ENCODE peak calls at places on chromosomes 2 and 18, in ten cellular contexts. One of them, this sample, is unnamed.

GRCh38 chr18:3340015-3340681 is 78.2 kb downstream of the MYL12B start:
- DNase-seq in A549: no peak
- DNase-seq in fibroblast of mammary gland: peak
- DNase-seq in AG04450: no peak
- DNase-seq in body of pancreas: no peak
- DNase-seq in fibroblast of the aortic adventitia: no peak
- DNase-seq in fibroblast of pulmonary artery: peak
- DNase-seq in OCI-LY7: no peak
- DNase-seq in upper lobe of right lung: no peak
- DNase-seq in esophagus muscularis mucosa: no peak
- DNase-seq in this sample: no peak

GRCh38 chr2:207316906-207317305 is 151.2 kb upstream of the KLF7 start:
- DNase-seq in A549: no peak
- DNase-seq in fibroblast of mammary gland: no peak
- DNase-seq in AG04450: no peak
- DNase-seq in body of pancreas: no peak
- DNase-seq in fibroblast of the aortic adventitia: no peak
- DNase-seq in fibroblast of pulmonary artery: no peak
- DNase-seq in OCI-LY7: no peak
- DNase-seq in upper lobe of right lung: no peak
- DNase-seq in esophagus muscularis mucosa: no peak
- DNase-seq in this sample: no peak

GRCh38 chr2:28753043-28753683 is 1.5 kb downstream of the PPP1CB start:
- DNase-seq in A549: peak
- DNase-seq in fibroblast of mammary gland: peak
- DNase-seq in AG04450: peak
- DNase-seq in body of pancreas: peak
- DNase-seq in fibroblast of the aortic adventitia: peak
- DNase-seq in fibroblast of pulmonary artery: peak
- DNase-seq in OCI-LY7: peak
- DNase-seq in upper lobe of right lung: peak
- DNase-seq in esophagus muscularis mucosa: no peak
- DNase-seq in this sample: no peak

GRCh38 chr2:39618736-39619135 is 47.0 kb upstream of the TMEM178A start:
- DNase-seq in A549: no peak
- DNase-seq in fibroblast of mammary gland: no peak
- DNase-seq in AG04450: no peak
- DNase-seq in body of pancreas: no peak
- DNase-seq in fibroblast of the aortic adventitia: no peak
- DNase-seq in fibroblast of pulmonary artery: no peak
- DNase-seq in OCI-LY7: no peak
- DNase-seq in upper lobe of right lung: no peak
- DNase-seq in esophagus muscularis mucosa: no peak
- DNase-seq in this sample: no peak

GRCh38 chr18:616380-616995 is 19.7 kb downstream of the CLUL1 start:
- DNase-seq in A549: peak
- DNase-seq in fibroblast of mammary gland: peak
- DNase-seq in AG04450: no peak
- DNase-seq in body of pancreas: peak
- DNase-seq in fibroblast of the aortic adventitia: peak
- DNase-seq in fibroblast of pulmonary artery: peak
- DNase-seq in OCI-LY7: peak
- DNase-seq in upper lobe of right lung: no peak
- DNase-seq in esophagus muscularis mucosa: no peak
- DNase-seq in this sample: no peak

GRCh38 chr18:908631-909621 is 4.3 kb downstream of the ADCYAP1 start:
- DNase-seq in A549: no peak
- DNase-seq in fibroblast of mammary gland: no peak
- DNase-seq in AG04450: no peak
- DNase-seq in body of pancreas: no peak
- DNase-seq in fibroblast of the aortic adventitia: peak
- DNase-seq in fibroblast of pulmonary artery: no peak
- DNase-seq in OCI-LY7: no peak
- DNase-seq in upper lobe of right lung: no peak
- DNase-seq in esophagus muscularis mucosa: peak
- DNase-seq in this sample: no peak

GRCh38 chr18:5890606-5891360 is 4.5 kb downstream of the TMEM200C start:
- DNase-seq in A549: peak
- DNase-seq in fibroblast of mammary gland: peak
- DNase-seq in AG04450: no peak
- DNase-seq in body of pancreas: peak
- DNase-seq in fibroblast of the aortic adventitia: no peak
- DNase-seq in fibroblast of pulmonary artery: peak
- DNase-seq in OCI-LY7: no peak
- DNase-seq in upper lobe of right lung: peak
- DNase-seq in esophagus muscularis mucosa: no peak
- DNase-seq in this sample: no peak

GRCh38 chr2:237920673-237921072 is 46.1 kb upstream of the UBE2F start:
- DNase-seq in A549: no peak
- DNase-seq in fibroblast of mammary gland: peak
- DNase-seq in AG04450: no peak
- DNase-seq in body of pancreas: no peak
- DNase-seq in fibroblast of the aortic adventitia: no peak
- DNase-seq in fibroblast of pulmonary artery: no peak
- DNase-seq in OCI-LY7: no peak
- DNase-seq in upper lobe of right lung: no peak
- DNase-seq in esophagus muscularis mucosa: no peak
- DNase-seq in this sample: no peak

GRCh38 chr2:188628989-188629889 is 337.6 kb downstream of the GULP1 start:
- DNase-seq in A549: peak
- DNase-seq in fibroblast of mammary gland: peak
- DNase-seq in AG04450: no peak
- DNase-seq in body of pancreas: no peak
- DNase-seq in fibroblast of the aortic adventitia: peak
- DNase-seq in fibroblast of pulmonary artery: peak
- DNase-seq in OCI-LY7: no peak
- DNase-seq in upper lobe of right lung: no peak
- DNase-seq in esophagus muscularis mucosa: no peak
- DNase-seq in this sample: no peak

GRCh38 chr2:56185101-56185581 is 1.4 kb downstream of the CCDC85A start:
- DNase-seq in A549: peak
- DNase-seq in fibroblast of mammary gland: no peak
- DNase-seq in AG04450: no peak
- DNase-seq in body of pancreas: peak
- DNase-seq in fibroblast of the aortic adventitia: peak
- DNase-seq in fibroblast of pulmonary artery: no peak
- DNase-seq in OCI-LY7: no peak
- DNase-seq in upper lobe of right lung: peak
- DNase-seq in esophagus muscularis mucosa: peak
- DNase-seq in this sample: no peak

GRCh38 chr18:51195602-51196115 is 1.8 kb downstream of the MEX3C start:
- DNase-seq in A549: peak
- DNase-seq in fibroblast of mammary gland: peak
- DNase-seq in AG04450: no peak
- DNase-seq in body of pancreas: peak
- DNase-seq in fibroblast of the aortic adventitia: peak
- DNase-seq in fibroblast of pulmonary artery: peak
- DNase-seq in OCI-LY7: no peak
- DNase-seq in upper lobe of right lung: no peak
- DNase-seq in esophagus muscularis mucosa: no peak
- DNase-seq in this sample: no peak

GRCh38 chr2:212902421-212902820 is 249.0 kb downstream of the IKZF2 start:
- DNase-seq in A549: no peak
- DNase-seq in fibroblast of mammary gland: no peak
- DNase-seq in AG04450: no peak
- DNase-seq in body of pancreas: no peak
- DNase-seq in fibroblast of the aortic adventitia: no peak
- DNase-seq in fibroblast of pulmonary artery: no peak
- DNase-seq in OCI-LY7: no peak
- DNase-seq in upper lobe of right lung: no peak
- DNase-seq in esophagus muscularis mucosa: no peak
- DNase-seq in this sample: no peak

GRCh38 chr2:108943067-108943350 is 46.0 kb downstream of the EDAR start:
- DNase-seq in A549: no peak
- DNase-seq in fibroblast of mammary gland: no peak
- DNase-seq in AG04450: no peak
- DNase-seq in body of pancreas: no peak
- DNase-seq in fibroblast of the aortic adventitia: no peak
- DNase-seq in fibroblast of pulmonary artery: no peak
- DNase-seq in OCI-LY7: no peak
- DNase-seq in upper lobe of right lung: no peak
- DNase-seq in esophagus muscularis mucosa: no peak
- DNase-seq in this sample: no peak

GRCh38 chr2:23664069-23664788 is 262.7 kb downstream of the ATAD2B start:
- DNase-seq in A549: no peak
- DNase-seq in fibroblast of mammary gland: no peak
- DNase-seq in AG04450: no peak
- DNase-seq in body of pancreas: no peak
- DNase-seq in fibroblast of the aortic adventitia: no peak
- DNase-seq in fibroblast of pulmonary artery: no peak
- DNase-seq in OCI-LY7: no peak
- DNase-seq in upper lobe of right lung: no peak
- DNase-seq in esophagus muscularis mucosa: no peak
- DNase-seq in this sample: no peak

GRCh38 chr18:59669872-59670657 is 27.2 kb downstream of the CCBE1 start:
- DNase-seq in A549: no peak
- DNase-seq in fibroblast of mammary gland: peak
- DNase-seq in AG04450: peak
- DNase-seq in body of pancreas: no peak
- DNase-seq in fibroblast of the aortic adventitia: peak
- DNase-seq in fibroblast of pulmonary artery: no peak
- DNase-seq in OCI-LY7: no peak
- DNase-seq in upper lobe of right lung: no peak
- DNase-seq in esophagus muscularis mucosa: no peak
- DNase-seq in this sample: no peak

GRCh38 chr18:27843783-27844415 is 333.0 kb downstream of the CDH2 start:
- DNase-seq in A549: no peak
- DNase-seq in fibroblast of mammary gland: peak
- DNase-seq in AG04450: no peak
- DNase-seq in body of pancreas: no peak
- DNase-seq in fibroblast of the aortic adventitia: peak
- DNase-seq in fibroblast of pulmonary artery: peak
- DNase-seq in OCI-LY7: no peak
- DNase-seq in upper lobe of right lung: no peak
- DNase-seq in esophagus muscularis mucosa: no peak
- DNase-seq in this sample: no peak

GRCh38 chr2:152558174-152559091 is 158.8 kb downstream of the PRPF40A start:
- DNase-seq in A549: no peak
- DNase-seq in fibroblast of mammary gland: peak
- DNase-seq in AG04450: peak
- DNase-seq in body of pancreas: no peak
- DNase-seq in fibroblast of the aortic adventitia: peak
- DNase-seq in fibroblast of pulmonary artery: peak
- DNase-seq in OCI-LY7: no peak
- DNase-seq in upper lobe of right lung: no peak
- DNase-seq in esophagus muscularis mucosa: no peak
- DNase-seq in this sample: no peak

DNA sequence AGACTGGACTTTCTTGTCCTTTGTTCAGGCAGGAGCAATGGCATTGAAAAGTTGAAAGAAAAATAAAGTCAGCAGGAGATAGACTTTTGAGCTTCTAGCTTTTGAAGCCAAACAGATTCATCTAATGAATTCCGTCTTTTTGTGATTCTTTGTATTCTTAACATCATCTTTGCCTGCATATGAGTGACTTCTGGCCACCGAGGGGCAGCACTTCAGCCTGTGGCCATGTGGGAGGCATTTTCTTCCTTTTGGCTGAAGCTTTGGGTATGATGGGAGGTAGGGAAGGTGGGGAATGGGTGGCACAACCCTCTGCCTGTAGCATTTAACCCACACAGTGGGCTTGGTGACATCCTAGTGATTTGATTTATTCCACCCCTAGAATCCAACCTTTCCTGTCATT is 220.6 kb downstream of the SETBP1 start:
- DNase-seq in A549: no peak
- DNase-seq in fibroblast of mammary gland: no peak
- DNase-seq in AG04450: no peak
- DNase-seq in body of pancreas: no peak
- DNase-seq in fibroblast of the aortic adventitia: no peak
- DNase-seq in fibroblast of pulmonary artery: no peak
- DNase-seq in OCI-LY7: no peak
- DNase-seq in upper lobe of right lung: no peak
- DNase-seq in esophagus muscularis mucosa: no peak
- DNase-seq in this sample: no peak
- TF ChIP-seq CTCF in A549: no peak
- TF ChIP-seq CTCF in fibroblast of mammary gland: peak
- TF ChIP-seq CTCF in AG04450: peak
- TF ChIP-seq CTCF in body of pancreas: no peak
- TF ChIP-seq CTCF in fibroblast of the aortic adventitia: peak
- TF ChIP-seq CTCF in fibroblast of pulmonary artery: peak
- TF ChIP-seq CTCF in OCI-LY7: peak
- TF ChIP-seq CTCF in upper lobe of right lung: peak
- TF ChIP-seq CTCF in esophagus muscularis mucosa: no peak
- TF ChIP-seq CTCF in this sample: peak

GRCh38 chr18:43789234-43790000 is 512.1 kb upstream of the SYT4 start:
- DNase-seq in A549: no peak
- DNase-seq in fibroblast of mammary gland: peak
- DNase-seq in AG04450: no peak
- DNase-seq in body of pancreas: peak
- DNase-seq in fibroblast of the aortic adventitia: peak
- DNase-seq in fibroblast of pulmonary artery: peak
- DNase-seq in OCI-LY7: no peak
- DNase-seq in upper lobe of right lung: no peak
- DNase-seq in esophagus muscularis mucosa: no peak
- DNase-seq in this sample: no peak
- TF ChIP-seq CTCF in A549: no peak
- TF ChIP-seq CTCF in fibroblast of mammary gland: peak
- TF ChIP-seq CTCF in AG04450: peak
- TF ChIP-seq CTCF in body of pancreas: peak
- TF ChIP-seq CTCF in fibroblast of the aortic adventitia: peak
- TF ChIP-seq CTCF in fibroblast of pulmonary artery: peak
- TF ChIP-seq CTCF in OCI-LY7: no peak
- TF ChIP-seq CTCF in upper lobe of right lung: no peak
- TF ChIP-seq CTCF in esophagus muscularis mucosa: no peak
- TF ChIP-seq CTCF in this sample: peak

GRCh38 chr2:233480490-233481202 is 85.9 kb downstream of the USP40 start:
- DNase-seq in A549: no peak
- DNase-seq in fibroblast of mammary gland: no peak
- DNase-seq in AG04450: no peak
- DNase-seq in body of pancreas: no peak
- DNase-seq in fibroblast of the aortic adventitia: no peak
- DNase-seq in fibroblast of pulmonary artery: no peak
- DNase-seq in OCI-LY7: peak
- DNase-seq in upper lobe of right lung: peak
- DNase-seq in esophagus muscularis mucosa: no peak
- DNase-seq in this sample: peak
- TF ChIP-seq CTCF in A549: no peak
- TF ChIP-seq CTCF in fibroblast of mammary gland: no peak
- TF ChIP-seq CTCF in AG04450: peak
- TF ChIP-seq CTCF in body of pancreas: no peak
- TF ChIP-seq CTCF in fibroblast of the aortic adventitia: no peak
- TF ChIP-seq CTCF in fibroblast of pulmonary artery: no peak
- TF ChIP-seq CTCF in OCI-LY7: peak
- TF ChIP-seq CTCF in upper lobe of right lung: peak
- TF ChIP-seq CTCF in esophagus muscularis mucosa: no peak
- TF ChIP-seq CTCF in this sample: peak

DNA sequence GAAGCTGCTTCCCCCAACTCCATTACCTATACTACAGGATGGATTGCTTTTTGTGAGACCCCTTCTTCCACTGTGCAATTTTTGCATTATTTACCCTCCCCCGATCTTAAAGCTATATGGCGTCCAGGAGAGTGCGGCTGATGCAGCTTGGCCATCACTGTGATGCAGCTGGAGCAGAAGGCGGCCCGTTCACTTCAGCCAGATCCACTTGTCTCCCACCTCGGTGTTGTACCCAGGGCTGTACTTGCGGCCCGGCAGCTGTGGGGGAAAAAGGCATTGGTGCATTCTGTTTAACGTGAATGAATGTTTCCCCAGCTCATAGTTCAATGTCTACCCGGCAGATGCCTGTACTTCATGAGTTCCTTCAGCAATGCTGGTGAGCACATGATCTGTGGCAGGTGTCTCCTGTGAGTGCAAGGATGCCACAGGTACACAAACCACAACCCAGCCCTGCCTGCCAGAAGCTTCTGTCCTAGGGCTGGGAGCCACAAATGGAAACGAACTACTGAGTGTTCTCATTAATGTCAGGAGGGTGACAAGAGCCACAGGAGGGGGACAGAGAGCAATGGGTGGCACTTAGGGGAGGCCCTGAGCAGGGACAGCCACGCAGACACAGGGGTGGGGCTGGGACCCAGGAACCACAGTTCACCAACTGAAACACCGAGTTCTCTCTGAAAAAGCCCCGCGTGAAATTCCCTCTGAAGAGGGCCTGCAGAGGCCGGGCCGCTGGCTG is 64.0 kb downstream of the NDUFA10 start:
- DNase-seq in A549: no peak
- DNase-seq in fibroblast of mammary gland: no peak
- DNase-seq in AG04450: no peak
- DNase-seq in body of pancreas: no peak
- DNase-seq in fibroblast of the aortic adventitia: no peak
- DNase-seq in fibroblast of pulmonary artery: no peak
- DNase-seq in OCI-LY7: no peak
- DNase-seq in upper lobe of right lung: peak
- DNase-seq in esophagus muscularis mucosa: no peak
- DNase-seq in this sample: no peak
- TF ChIP-seq CTCF in A549: no peak
- TF ChIP-seq CTCF in fibroblast of mammary gland: no peak
- TF ChIP-seq CTCF in AG04450: no peak
- TF ChIP-seq CTCF in body of pancreas: no peak
- TF ChIP-seq CTCF in fibroblast of the aortic adventitia: no peak
- TF ChIP-seq CTCF in fibroblast of pulmonary artery: no peak
- TF ChIP-seq CTCF in OCI-LY7: no peak
- TF ChIP-seq CTCF in upper lobe of right lung: no peak
- TF ChIP-seq CTCF in esophagus muscularis mucosa: no peak
- TF ChIP-seq CTCF in this sample: no peak

This sample was measured in osteocyte.